ENCODE peak calls at places on chromosome 21, in six cellular contexts. One of them, this sample, is unnamed.

GRCh38 chr21:46024983-46025860 is 43.7 kb downstream of the COL6A1 start:
- DNase-seq in HEK293T: no peak
- DNase-seq in suprapubic skin: no peak
- DNase-seq in neuronal stem cell: no peak
- DNase-seq in epithelial cell of esophagus: no peak
- DNase-seq in activated T-helper 9 cell treated with anti-CD3 and anti-CD28 coated beads, Interleukin-2, amount 50 U/mL, for 16 hours: no peak
- DNase-seq in this sample: no peak

GRCh38 chr21:31184462-31184861 is 146.2 kb upstream of the KRTAP19-8 start:
- DNase-seq in activated T-helper 9 cell treated with anti-CD3 and anti-CD28 coated beads, Interleukin-2, amount 50 U/mL, for 16 hours: peak
- DNase-seq in HEK293T: no peak
- DNase-seq in neuronal stem cell: no peak
- DNase-seq in epithelial cell of esophagus: no peak
- DNase-seq in suprapubic skin: no peak
- DNase-seq in this sample: no peak

GRCh38 chr21:14603202-14603601 is 57.1 kb upstream of the SAMSN1 start:
- DNase-seq in neuronal stem cell: no peak
- DNase-seq in suprapubic skin: no peak
- DNase-seq in epithelial cell of esophagus: peak
- DNase-seq in activated T-helper 9 cell treated with anti-CD3 and anti-CD28 coated beads, Interleukin-2, amount 50 U/mL, for 16 hours: no peak
- DNase-seq in HEK293T: no peak
- DNase-seq in this sample: no peak

GRCh38 chr21:38300180-38300579 is 43.4 kb downstream of the KCNJ15 start:
- DNase-seq in neuronal stem cell: no peak
- DNase-seq in HEK293T: no peak
- DNase-seq in epithelial cell of esophagus: no peak
- DNase-seq in activated T-helper 9 cell treated with anti-CD3 and anti-CD28 coated beads, Interleukin-2, amount 50 U/mL, for 16 hours: no peak
- DNase-seq in suprapubic skin: no peak
- DNase-seq in this sample: no peak

GRCh38 chr21:45765375-45765774 is 121.8 kb downstream of the PCBP3 start:
- DNase-seq in activated T-helper 9 cell treated with anti-CD3 and anti-CD28 coated beads, Interleukin-2, amount 50 U/mL, for 16 hours: no peak
- DNase-seq in HEK293T: no peak
- DNase-seq in epithelial cell of esophagus: no peak
- DNase-seq in neuronal stem cell: no peak
- DNase-seq in suprapubic skin: no peak
- DNase-seq in this sample: peak

GRCh38 chr21:35838987-35839763 is 221.2 kb downstream of the SETD4 start:
- DNase-seq in HEK293T: no peak
- DNase-seq in activated T-helper 9 cell treated with anti-CD3 and anti-CD28 coated beads, Interleukin-2, amount 50 U/mL, for 16 hours: no peak
- DNase-seq in suprapubic skin: no peak
- DNase-seq in neuronal stem cell: no peak
- DNase-seq in epithelial cell of esophagus: no peak
- DNase-seq in this sample: no peak

GRCh38 chr21:34510148-34511142 is 1.6 kb downstream of the KCNE1 start:
- DNase-seq in activated T-helper 9 cell treated with anti-CD3 and anti-CD28 coated beads, Interleukin-2, amount 50 U/mL, for 16 hours: peak
- DNase-seq in epithelial cell of esophagus: peak
- DNase-seq in HEK293T: peak
- DNase-seq in suprapubic skin: no peak
- DNase-seq in neuronal stem cell: peak
- DNase-seq in this sample: peak

GRCh38 chr21:42009018-42009830 is 936 bp downstream of the ZBTB21 start:
- DNase-seq in neuronal stem cell: peak
- DNase-seq in activated T-helper 9 cell treated with anti-CD3 and anti-CD28 coated beads, Interleukin-2, amount 50 U/mL, for 16 hours: peak
- DNase-seq in suprapubic skin: no peak
- DNase-seq in HEK293T: peak
- DNase-seq in epithelial cell of esophagus: peak
- DNase-seq in this sample: peak

GRCh38 chr21:45554477-45555175 is 12.4 kb upstream of the SLC19A1 start:
- DNase-seq in HEK293T: peak
- DNase-seq in epithelial cell of esophagus: peak
- DNase-seq in suprapubic skin: peak
- DNase-seq in neuronal stem cell: peak
- DNase-seq in activated T-helper 9 cell treated with anti-CD3 and anti-CD28 coated beads, Interleukin-2, amount 50 U/mL, for 16 hours: peak
- DNase-seq in this sample: peak

GRCh38 chr21:34112316-34113033 is 39.1 kb downstream of the MRPS6 start:
- DNase-seq in activated T-helper 9 cell treated with anti-CD3 and anti-CD28 coated beads, Interleukin-2, amount 50 U/mL, for 16 hours: no peak
- DNase-seq in epithelial cell of esophagus: no peak
- DNase-seq in HEK293T: no peak
- DNase-seq in neuronal stem cell: no peak
- DNase-seq in suprapubic skin: no peak
- DNase-seq in this sample: no peak

GRCh38 chr21:41217656-41218380 is 49.9 kb downstream of the BACE2 start:
- DNase-seq in suprapubic skin: no peak
- DNase-seq in activated T-helper 9 cell treated with anti-CD3 and anti-CD28 coated beads, Interleukin-2, amount 50 U/mL, for 16 hours: no peak
- DNase-seq in neuronal stem cell: no peak
- DNase-seq in HEK293T: no peak
- DNase-seq in epithelial cell of esophagus: no peak
- DNase-seq in this sample: no peak

GRCh38 chr21:31798842-31799691 is 67.1 kb upstream of the SCAF4 start:
- DNase-seq in HEK293T: no peak
- DNase-seq in suprapubic skin: no peak
- DNase-seq in neuronal stem cell: no peak
- DNase-seq in epithelial cell of esophagus: peak
- DNase-seq in activated T-helper 9 cell treated with anti-CD3 and anti-CD28 coated beads, Interleukin-2, amount 50 U/mL, for 16 hours: no peak
- DNase-seq in this sample: no peak

GRCh38 chr21:45129231-45129923 is 55.0 kb downstream of the ADARB1 start:
- DNase-seq in activated T-helper 9 cell treated with anti-CD3 and anti-CD28 coated beads, Interleukin-2, amount 50 U/mL, for 16 hours: no peak
- DNase-seq in neuronal stem cell: no peak
- DNase-seq in suprapubic skin: no peak
- DNase-seq in epithelial cell of esophagus: peak
- DNase-seq in HEK293T: no peak
- DNase-seq in this sample: no peak

GRCh38 chr21:39451332-39452206 is at the start of gene SH3BGR:
- DNase-seq in HEK293T: no peak
- DNase-seq in activated T-helper 9 cell treated with anti-CD3 and anti-CD28 coated beads, Interleukin-2, amount 50 U/mL, for 16 hours: no peak
- DNase-seq in epithelial cell of esophagus: peak
- DNase-seq in neuronal stem cell: no peak
- DNase-seq in suprapubic skin: no peak
- DNase-seq in this sample: no peak

GRCh38 chr21:45356653-45357435 is 48.1 kb upstream of the COL18A1 start:
- DNase-seq in epithelial cell of esophagus: no peak
- DNase-seq in activated T-helper 9 cell treated with anti-CD3 and anti-CD28 coated beads, Interleukin-2, amount 50 U/mL, for 16 hours: no peak
- DNase-seq in HEK293T: no peak
- DNase-seq in neuronal stem cell: no peak
- DNase-seq in suprapubic skin: no peak
- DNase-seq in this sample: no peak